ENCODE peak calls at places on chromosome 3, in six cellular contexts. E, F, C, L, N and K are unnamed samples.

GRCh38 chr3:62981962-62982361 is 106.7 kb upstream of the CADPS start:
- DNase-seq in E (no peak), F (no peak), C (no peak), L (no peak), N (no peak), K (no peak)

GRCh38 chr3:56980798-56981390 is 79.6 kb upstream of the SPATA12 start:
- DNase-seq in E (no peak), F (peak; percentile 62), C (peak; percentile 99), L (peak; percentile 100), N (no peak), K (peak; percentile 98)

GRCh38 chr3:133745981-133746721 is at the start of gene TF:
- DNase-seq in E (no peak), F (no peak), C (no peak), L (no peak), N (no peak), K (no peak)

GRCh38 chr3:173473237-173473636 is 75.7 kb downstream of the NLGN1 start:
- DNase-seq in E (no peak), F (no peak), C (no peak), L (no peak), N (no peak), K (no peak)

GRCh38 chr3:11498646-11499045 is 145.1 kb downstream of the VGLL4 start:
- DNase-seq in E (peak; percentile 91), F (no peak), C (peak; percentile 82), L (peak; percentile 87), N (peak; percentile 57), K (peak; percentile 73)

GRCh38 chr3:62084558-62084957 is 288.8 kb downstream of the FEZF2 start:
- DNase-seq in E (no peak), F (no peak), C (no peak), L (no peak), N (no peak), K (peak; percentile 59)

GRCh38 chr3:104846270-104846669 is 520.4 kb upstream of the ALCAM start:
- DNase-seq in E (no peak), F (no peak), C (peak; percentile 69), L (peak; percentile 27), N (no peak), K (no peak)

GRCh38 chr3:154151969-154152368 is 30.8 kb downstream of the ARHGEF26 start:
- DNase-seq in E (no peak), F (no peak), C (peak; percentile 42), L (peak; percentile 81), N (no peak), K (peak; percentile 29)

GRCh38 chr3:39808467-39809180 is 785 bp upstream of the MYRIP start:
- DNase-seq in E (peak; percentile 38), F (no peak), C (no peak), L (peak; percentile 7), N (peak; percentile 32), K (peak; percentile 7)

GRCh38 chr3:36714343-36714742 is 50.0 kb downstream of the DCLK3 start:
- DNase-seq in E (no peak), F (no peak), C (no peak), L (peak; percentile 17), N (no peak), K (no peak)

DNA sequence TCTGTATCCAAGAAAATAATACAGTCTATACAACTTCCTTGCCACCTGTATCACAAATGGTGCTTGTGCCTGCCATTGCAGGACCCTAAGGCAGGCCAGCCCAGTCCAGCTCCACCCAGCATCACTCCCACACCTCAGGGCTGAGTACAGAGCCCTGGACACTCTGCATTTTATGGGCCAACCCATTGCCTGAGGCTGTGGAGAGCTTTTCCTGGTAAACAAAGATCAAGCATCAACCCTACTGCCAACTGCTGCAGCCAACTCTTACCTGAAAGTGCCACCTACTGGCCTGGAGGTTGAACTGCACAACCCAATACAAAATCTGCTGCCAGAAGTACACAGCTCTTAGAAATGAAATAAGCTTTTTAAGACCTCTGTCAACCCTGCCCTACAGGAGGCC is 1082.2 kb downstream of the NAALADL2 start:
- DNase-seq in E (no peak), F (no peak), C (no peak), L (peak; percentile 8), N (no peak), K (peak; percentile 42)
- TF ChIP-seq CTCF in E (no peak), F (no peak), C (peak; percentile 36), L (peak; percentile 38), N (no peak), K (peak; percentile 56)

GRCh38 chr3:194396561-194396896 is 2.5 kb downstream of the GP5 start:
- DNase-seq in E (no peak), F (no peak), C (no peak), L (no peak), N (no peak), K (no peak)

GRCh38 chr3:194399166-194399565 is at the start of gene GP5:
- DNase-seq in E (no peak), F (no peak), C (no peak), L (peak; percentile 35), N (no peak), K (no peak)

GRCh38 chr3:194396897-194397756 is 1.9 kb downstream of the GP5 start:
- DNase-seq in E (no peak), F (no peak), C (peak; percentile 30), L (no peak), N (peak; percentile 55), K (peak; percentile 64)

GRCh38 chr3:194395767-194396527 is 3.1 kb downstream of the GP5 start:
- DNase-seq in E (no peak), F (peak; percentile 29), C (peak; percentile 59), L (no peak), N (peak; percentile 77), K (no peak)

DNA sequence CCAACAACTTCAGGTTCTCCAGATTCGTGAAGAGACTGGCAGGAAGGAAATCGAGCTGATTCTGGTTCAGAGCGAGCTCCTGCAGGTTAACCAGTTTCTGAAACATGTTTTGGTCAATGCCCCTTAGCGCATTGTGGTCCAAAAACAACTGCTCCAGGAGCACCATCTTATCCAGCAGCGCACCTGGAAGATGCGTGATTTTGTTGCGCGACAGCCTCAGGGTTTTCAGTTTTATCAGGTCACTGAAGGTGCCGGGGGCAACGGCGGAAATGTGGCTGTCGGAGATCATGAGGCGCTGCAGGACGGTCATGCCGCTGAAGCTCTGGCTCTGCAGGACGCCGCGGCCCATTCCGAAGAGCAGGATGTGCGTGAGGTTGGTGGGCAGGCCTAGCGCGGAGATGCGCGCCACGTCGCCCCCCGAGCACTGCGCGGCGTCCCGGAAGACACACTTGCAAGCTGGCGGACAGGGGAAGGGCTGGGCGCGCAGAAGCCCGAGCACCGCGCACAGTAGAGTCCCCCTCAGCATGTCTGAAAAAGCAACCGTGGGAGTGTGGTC is 1.2 kb downstream of the GP5 start:
- DNase-seq in E (no peak), F (no peak), C (peak; percentile 8), L (no peak), N (no peak), K (peak; percentile 8)
- H3K4me3 ChIP-seq in E (no peak overlapping the region), F (peak overlapping the region; percentile 2), C (peak overlapping the region; percentile 37), L (peak overlapping the region; percentile 12), N (no peak overlapping the region), K (no peak overlapping the region)

DNA sequence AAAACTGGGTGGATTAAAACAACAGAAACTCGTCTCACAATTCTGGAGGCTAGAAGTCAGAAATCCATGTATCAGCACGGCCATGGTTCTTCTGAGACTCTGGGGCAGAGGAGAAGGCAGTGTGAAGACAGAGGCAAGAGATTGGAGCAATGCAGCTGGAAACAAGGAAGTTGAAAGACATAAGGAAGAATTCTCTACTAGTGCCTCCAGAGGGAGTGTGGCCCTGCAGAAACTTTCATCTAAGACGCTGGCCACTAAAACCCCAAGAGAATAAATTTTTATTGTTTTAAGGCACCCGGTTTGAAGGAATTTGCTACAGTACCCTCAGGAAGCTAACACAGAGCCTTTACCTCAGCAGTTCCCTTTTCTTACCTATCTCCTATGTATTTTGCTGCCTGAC is 1012.2 kb upstream of the CADM2 start:
- DNase-seq in E (no peak), F (no peak), C (no peak), L (no peak), N (no peak), K (peak; percentile 31)
- TF ChIP-seq CTCF in E (no peak), F (no peak), C (peak; percentile 4), L (no peak), N (no peak), K (peak; percentile 51)

GRCh38 chr3:119796785-119797184 is 14.9 kb downstream of the NR1I2 start:
- DNase-seq in E (no peak), F (no peak), C (no peak), L (no peak), N (no peak), K (no peak)

GRCh38 chr3:119796368-119796767 is 14.5 kb downstream of the NR1I2 start:
- DNase-seq in E (no peak), F (no peak), C (no peak), L (no peak), N (no peak), K (no peak)

GRCh38 chr3:119794401-119794800 is 12.5 kb downstream of the NR1I2 start:
- DNase-seq in E (no peak), F (no peak), C (no peak), L (no peak), N (no peak), K (no peak)

GRCh38 chr3:119795849-119796248 is 13.9 kb downstream of the NR1I2 start:
- DNase-seq in E (no peak), F (no peak), C (no peak), L (no peak), N (no peak), K (no peak)

DNA sequence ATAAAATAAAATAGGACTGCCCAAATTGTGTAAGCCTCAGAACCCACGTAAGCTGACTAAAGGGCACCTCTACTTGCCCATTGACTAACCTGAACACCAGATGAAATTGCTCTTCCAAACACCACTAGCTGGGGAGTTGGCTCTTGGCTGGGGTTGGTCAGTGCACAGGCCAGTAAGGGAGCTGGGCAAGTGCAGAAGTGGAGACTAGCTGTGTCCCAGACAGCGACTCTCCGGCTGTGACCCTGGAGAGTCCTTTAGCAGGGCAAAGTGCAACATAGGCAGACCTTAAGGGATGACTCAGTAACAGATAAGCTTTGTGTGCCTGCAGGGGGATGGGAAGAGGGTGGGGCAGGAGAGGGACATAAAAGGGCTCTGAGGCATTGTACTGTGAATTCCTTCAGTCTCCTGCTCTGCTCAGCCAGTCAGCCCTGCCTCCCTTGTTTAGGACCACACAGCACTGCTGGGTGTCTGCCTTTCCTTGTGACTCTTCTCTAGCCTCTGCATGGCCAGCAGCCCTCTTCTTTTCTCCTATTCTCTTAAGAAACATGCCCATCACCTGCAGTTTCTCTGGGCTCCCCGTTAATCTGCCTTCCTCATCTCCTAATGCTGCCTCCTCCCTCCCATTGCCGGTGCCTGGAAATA is 13.2 kb downstream of the NR1I2 start:
- DNase-seq in E (peak; percentile 21), F (no peak), C (peak; percentile 21), L (peak; percentile 13), N (no peak), K (peak; percentile 31)
- H3K4me3 ChIP-seq in E (no peak overlapping the region), F (no peak overlapping the region), C (no peak overlapping the region), L (no peak overlapping the region), N (no peak overlapping the region), K (no peak overlapping the region)